ENCODE peak calls at places on chromosomes 7 and 10, in six cellular contexts. One of them, this sample, is unnamed. For H3K4me1, the result is how much of the 10 kb centered on the place peaks cover.

GRCh38 chr7:2809903-2810628 is 34.0 kb downstream of the GNA12 start:
- DNase-seq in heart left ventricle: no peak
- DNase-seq in CD4-positive, alpha-beta memory T cell: no peak
- DNase-seq in uterus: no peak
- DNase-seq in mesendoderm: no peak
- DNase-seq in body of pancreas: no peak
- DNase-seq in this sample: no peak

GRCh38 chr10:19843487-19843886 is 27.3 kb downstream of the PLXDC2 start:
- DNase-seq in heart left ventricle: no peak
- DNase-seq in CD4-positive, alpha-beta memory T cell: no peak
- DNase-seq in uterus: no peak
- DNase-seq in mesendoderm: no peak
- DNase-seq in body of pancreas: no peak
- DNase-seq in this sample: no peak

GRCh38 chr10:91295346-91295745 is 74.9 kb downstream of the PCGF5 start:
- DNase-seq in heart left ventricle: no peak
- DNase-seq in CD4-positive, alpha-beta memory T cell: no peak
- DNase-seq in uterus: no peak
- DNase-seq in mesendoderm: no peak
- DNase-seq in body of pancreas: no peak
- DNase-seq in this sample: no peak

GRCh38 chr7:54817125-54817524 is 58.1 kb upstream of the SEC61G start:
- DNase-seq in heart left ventricle: no peak
- DNase-seq in CD4-positive, alpha-beta memory T cell: no peak
- DNase-seq in uterus: no peak
- DNase-seq in mesendoderm: peak
- DNase-seq in body of pancreas: no peak
- DNase-seq in this sample: no peak

GRCh38 chr10:98323221-98324164 is 55.5 kb upstream of the LOXL4 start:
- DNase-seq in heart left ventricle: peak
- DNase-seq in CD4-positive, alpha-beta memory T cell: no peak
- DNase-seq in uterus: peak
- DNase-seq in mesendoderm: peak
- DNase-seq in body of pancreas: peak
- DNase-seq in this sample: peak

GRCh38 chr7:43873300-43873699 is 4.0 kb upstream of the MRPS24 start:
- DNase-seq in heart left ventricle: no peak
- DNase-seq in CD4-positive, alpha-beta memory T cell: no peak
- DNase-seq in uterus: peak
- DNase-seq in mesendoderm: no peak
- DNase-seq in body of pancreas: peak
- DNase-seq in this sample: no peak

GRCh38 chr10:100372415-100373297 is 25.6 kb downstream of the SCD start:
- DNase-seq in heart left ventricle: no peak
- DNase-seq in CD4-positive, alpha-beta memory T cell: no peak
- DNase-seq in uterus: no peak
- DNase-seq in mesendoderm: no peak
- DNase-seq in body of pancreas: no peak
- DNase-seq in this sample: no peak

GRCh38 chr10:132964231-132964630 is 21.9 kb upstream of the CFAP46 start:
- DNase-seq in heart left ventricle: no peak
- DNase-seq in CD4-positive, alpha-beta memory T cell: no peak
- DNase-seq in uterus: no peak
- DNase-seq in mesendoderm: no peak
- DNase-seq in body of pancreas: no peak
- DNase-seq in this sample: no peak

GRCh38 chr10:129850790-129851189 is 113.3 kb downstream of the EBF3 start:
- DNase-seq in heart left ventricle: no peak
- DNase-seq in CD4-positive, alpha-beta memory T cell: no peak
- DNase-seq in uterus: no peak
- DNase-seq in mesendoderm: no peak
- DNase-seq in body of pancreas: no peak
- DNase-seq in this sample: no peak

DNA sequence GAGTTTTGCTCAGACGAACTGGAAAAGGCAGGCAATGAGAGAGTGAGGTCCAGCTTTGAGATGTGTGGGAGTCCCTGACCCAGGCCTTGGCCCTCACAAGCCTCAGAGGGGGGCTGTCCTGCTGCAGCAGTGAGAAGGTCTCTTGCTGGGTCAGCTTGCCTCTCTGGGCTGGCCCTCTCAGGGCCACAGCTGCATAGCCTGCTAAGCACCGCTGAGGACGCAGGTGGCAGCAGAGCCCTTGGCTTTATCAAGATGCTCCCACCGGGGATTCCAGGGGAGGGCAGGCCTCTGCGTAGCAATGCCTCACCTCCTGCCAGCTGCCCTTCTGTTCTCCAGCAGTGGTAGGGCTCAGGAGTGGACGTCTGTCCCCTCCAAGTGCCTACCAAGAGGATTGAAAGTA is 128.7 kb downstream of the COBL start:
- DNase-seq in heart left ventricle: peak
- DNase-seq in CD4-positive, alpha-beta memory T cell: no peak
- DNase-seq in uterus: no peak
- DNase-seq in mesendoderm: peak
- DNase-seq in body of pancreas: peak
- DNase-seq in this sample: no peak
- H3K4me1 ChIP-seq in heart left ventricle: under half
- H3K4me1 ChIP-seq in CD4-positive, alpha-beta memory T cell: under half
- H3K4me1 ChIP-seq in uterus: under half
- H3K4me1 ChIP-seq in mesendoderm: under half
- H3K4me1 ChIP-seq in body of pancreas: under half
- H3K4me1 ChIP-seq in this sample: under half

GRCh38 chr10:61936770-61937169 is 35.3 kb downstream of the ARID5B start:
- DNase-seq in heart left ventricle: no peak
- DNase-seq in CD4-positive, alpha-beta memory T cell: no peak
- DNase-seq in uterus: no peak
- DNase-seq in mesendoderm: no peak
- DNase-seq in body of pancreas: no peak
- DNase-seq in this sample: no peak

GRCh38 chr10:61941202-61941651 is 39.7 kb downstream of the ARID5B start:
- DNase-seq in heart left ventricle: no peak
- DNase-seq in CD4-positive, alpha-beta memory T cell: peak
- DNase-seq in uterus: no peak
- DNase-seq in mesendoderm: no peak
- DNase-seq in body of pancreas: no peak
- DNase-seq in this sample: no peak

GRCh38 chr10:61937631-61938284 is 36.3 kb downstream of the ARID5B start:
- DNase-seq in heart left ventricle: no peak
- DNase-seq in CD4-positive, alpha-beta memory T cell: no peak
- DNase-seq in uterus: no peak
- DNase-seq in mesendoderm: peak
- DNase-seq in body of pancreas: no peak
- DNase-seq in this sample: no peak

GRCh38 chr10:61942997-61943457 is 41.5 kb downstream of the ARID5B start:
- DNase-seq in heart left ventricle: no peak
- DNase-seq in CD4-positive, alpha-beta memory T cell: peak
- DNase-seq in uterus: no peak
- DNase-seq in mesendoderm: peak
- DNase-seq in body of pancreas: no peak
- DNase-seq in this sample: no peak

GRCh38 chr10:61939575-61940301 is 38.2 kb downstream of the ARID5B start:
- DNase-seq in heart left ventricle: no peak
- DNase-seq in CD4-positive, alpha-beta memory T cell: no peak
- DNase-seq in uterus: no peak
- DNase-seq in mesendoderm: no peak
- DNase-seq in body of pancreas: no peak
- DNase-seq in this sample: no peak
- H3K4me1 ChIP-seq in heart left ventricle: under half
- H3K4me1 ChIP-seq in CD4-positive, alpha-beta memory T cell: half or more
- H3K4me1 ChIP-seq in uterus: under half
- H3K4me1 ChIP-seq in mesendoderm: under half
- H3K4me1 ChIP-seq in body of pancreas: under half
- H3K4me1 ChIP-seq in this sample: half or more

GRCh38 chr10:71220689-71221540 is 8.5 kb downstream of the UNC5B start:
- DNase-seq in heart left ventricle: peak
- DNase-seq in CD4-positive, alpha-beta memory T cell: no peak
- DNase-seq in uterus: no peak
- DNase-seq in mesendoderm: no peak
- DNase-seq in body of pancreas: peak
- DNase-seq in this sample: no peak
- H3K4me1 ChIP-seq in heart left ventricle: half or more
- H3K4me1 ChIP-seq in CD4-positive, alpha-beta memory T cell: under half
- H3K4me1 ChIP-seq in uterus: under half
- H3K4me1 ChIP-seq in mesendoderm: under half
- H3K4me1 ChIP-seq in body of pancreas: under half
- H3K4me1 ChIP-seq in this sample: under half

GRCh38 chr10:88949051-88949450 is 3.5 kb downstream of the ACTA2 start:
- DNase-seq in heart left ventricle: no peak
- DNase-seq in CD4-positive, alpha-beta memory T cell: no peak
- DNase-seq in uterus: no peak
- DNase-seq in mesendoderm: no peak
- DNase-seq in body of pancreas: no peak
- DNase-seq in this sample: no peak

GRCh38 chr10:88953662-88954061 is 1.1 kb upstream of the ACTA2 start:
- DNase-seq in heart left ventricle: no peak
- DNase-seq in CD4-positive, alpha-beta memory T cell: no peak
- DNase-seq in uterus: no peak
- DNase-seq in mesendoderm: no peak
- DNase-seq in body of pancreas: no peak
- DNase-seq in this sample: no peak

GRCh38 chr10:88952647-88953111 is at the start of gene ACTA2:
- DNase-seq in heart left ventricle: peak
- DNase-seq in CD4-positive, alpha-beta memory T cell: no peak
- DNase-seq in uterus: peak
- DNase-seq in mesendoderm: no peak
- DNase-seq in body of pancreas: no peak
- DNase-seq in this sample: peak

GRCh38 chr10:88946965-88947590 is 5.5 kb downstream of the ACTA2 start:
- DNase-seq in heart left ventricle: no peak
- DNase-seq in CD4-positive, alpha-beta memory T cell: no peak
- DNase-seq in uterus: no peak
- DNase-seq in mesendoderm: no peak
- DNase-seq in body of pancreas: no peak
- DNase-seq in this sample: no peak

DNA sequence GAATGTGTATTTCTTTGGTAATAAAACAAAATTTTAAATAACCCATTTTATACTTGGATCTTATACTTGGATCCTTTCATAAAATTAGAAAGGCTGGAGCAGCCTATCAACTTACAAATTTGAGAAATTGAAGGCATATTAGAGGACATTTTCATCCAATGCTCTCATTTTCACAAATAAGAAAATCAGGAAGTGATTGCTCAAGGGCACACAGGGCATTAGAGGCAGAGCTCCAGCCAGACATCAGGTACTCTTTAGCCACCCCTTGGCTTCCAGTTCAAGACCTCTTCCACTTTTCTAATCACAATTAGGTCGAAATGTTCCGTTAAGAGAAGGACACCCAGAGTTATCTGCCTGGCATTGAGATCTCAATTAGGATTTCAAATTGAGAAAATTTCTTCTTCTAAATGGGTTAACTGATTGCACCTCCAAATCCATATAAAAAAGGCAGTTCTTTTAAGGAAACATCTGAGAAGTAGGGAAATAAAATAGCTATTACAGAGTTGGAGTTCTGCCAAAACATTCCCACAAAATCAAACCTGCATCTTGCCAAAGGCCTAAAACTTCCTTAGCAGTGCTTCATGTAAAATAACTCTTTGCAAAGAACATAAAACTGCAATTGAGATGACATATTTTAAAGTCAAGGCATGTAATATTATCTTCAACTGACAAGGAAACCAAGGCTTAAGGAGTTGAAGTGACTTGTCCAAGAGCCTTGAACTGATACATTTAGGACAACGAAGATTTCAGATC is 2.5 kb downstream of the ACTA2 start:
- DNase-seq in heart left ventricle: no peak
- DNase-seq in CD4-positive, alpha-beta memory T cell: no peak
- DNase-seq in uterus: no peak
- DNase-seq in mesendoderm: no peak
- DNase-seq in body of pancreas: no peak
- DNase-seq in this sample: no peak
- H3K4me1 ChIP-seq in heart left ventricle: under half
- H3K4me1 ChIP-seq in CD4-positive, alpha-beta memory T cell: under half
- H3K4me1 ChIP-seq in uterus: under half
- H3K4me1 ChIP-seq in mesendoderm: under half
- H3K4me1 ChIP-seq in body of pancreas: under half
- H3K4me1 ChIP-seq in this sample: under half

DNA sequence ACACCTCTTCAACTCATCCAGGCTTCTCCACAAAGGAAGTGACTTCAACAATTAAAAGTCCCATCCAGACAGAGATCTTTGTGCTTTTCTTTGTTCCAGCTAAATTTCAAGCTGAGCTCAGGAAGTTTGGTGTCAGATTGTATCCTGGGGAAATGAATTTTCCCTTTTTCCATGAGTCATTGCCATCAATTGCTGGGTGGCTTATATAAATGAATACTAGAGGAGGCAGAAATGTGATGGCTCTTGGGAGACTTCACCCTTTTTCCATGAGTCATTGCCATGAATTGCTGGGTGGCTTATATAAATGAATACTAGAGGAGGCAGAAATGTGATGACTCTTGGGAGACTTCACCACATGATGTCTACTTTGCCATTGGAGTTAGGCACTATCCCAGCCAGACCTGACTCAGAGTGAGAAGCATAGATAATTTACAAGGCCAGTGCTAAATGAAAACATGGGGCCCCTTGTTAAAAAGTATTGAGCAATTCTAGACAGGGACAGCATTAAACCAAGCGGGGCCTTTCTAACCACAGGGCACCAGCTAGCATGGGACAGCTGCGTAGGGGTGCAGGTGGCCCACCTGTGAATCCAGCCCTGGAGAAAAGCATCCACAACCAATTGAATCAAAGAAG is 339.2 kb upstream of the PODXL start:
- DNase-seq in heart left ventricle: no peak
- DNase-seq in CD4-positive, alpha-beta memory T cell: no peak
- DNase-seq in uterus: no peak
- DNase-seq in mesendoderm: peak
- DNase-seq in body of pancreas: no peak
- DNase-seq in this sample: no peak
- H3K4me1 ChIP-seq in heart left ventricle: under half
- H3K4me1 ChIP-seq in CD4-positive, alpha-beta memory T cell: under half
- H3K4me1 ChIP-seq in uterus: under half
- H3K4me1 ChIP-seq in mesendoderm: under half
- H3K4me1 ChIP-seq in body of pancreas: under half
- H3K4me1 ChIP-seq in this sample: under half

DNA sequence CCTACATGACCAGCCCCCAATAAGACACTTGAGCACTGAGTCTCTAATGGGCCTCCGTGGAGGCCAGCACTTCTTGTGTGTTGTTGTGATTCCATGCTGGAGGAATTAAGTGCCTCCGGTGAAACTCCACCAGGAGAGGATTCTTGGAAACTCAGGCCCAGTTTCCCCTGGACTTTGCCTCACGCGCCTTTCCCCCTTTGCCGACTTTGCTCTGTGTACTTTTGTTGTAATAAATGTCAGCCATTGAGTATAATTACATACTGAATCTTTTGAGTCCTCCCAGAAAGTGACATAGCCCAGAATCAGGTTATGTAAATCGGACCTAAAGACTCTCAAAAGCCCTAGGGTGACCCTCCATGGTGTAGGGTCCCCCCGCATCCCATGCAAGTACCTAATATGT is 82.4 kb downstream of the DLG5 start:
- DNase-seq in heart left ventricle: no peak
- DNase-seq in CD4-positive, alpha-beta memory T cell: no peak
- DNase-seq in uterus: no peak
- DNase-seq in mesendoderm: no peak
- DNase-seq in body of pancreas: no peak
- DNase-seq in this sample: no peak
- H3K4me1 ChIP-seq in heart left ventricle: under half
- H3K4me1 ChIP-seq in CD4-positive, alpha-beta memory T cell: under half
- H3K4me1 ChIP-seq in uterus: under half
- H3K4me1 ChIP-seq in mesendoderm: under half
- H3K4me1 ChIP-seq in body of pancreas: under half
- H3K4me1 ChIP-seq in this sample: under half

This sample was measured in stomach.